ENCODE peak calls at places on chromosome 14, in six cellular contexts. One of them, this sample, is unnamed.

GRCh38 chr14:91332448-91333059 is 85.1 kb downstream of the CCDC88C start:
- DNase-seq in mucosa of gallbladder: peak
- DNase-seq in stimulated activated CD4-positive, alpha-beta T cell treated with anti-CD3 and anti-CD28 coated beads, Interleukin-2, amount 100 ng/mL, for 24 hours: no peak
- DNase-seq in astrocyte of the spinal cord: no peak
- DNase-seq in GM23248: no peak
- DNase-seq in SW 1271: no peak
- DNase-seq in this sample: no peak

GRCh38 chr14:31568151-31568550 is 6.9 kb downstream of the NUBPL start:
- DNase-seq in mucosa of gallbladder: no peak
- DNase-seq in stimulated activated CD4-positive, alpha-beta T cell treated with anti-CD3 and anti-CD28 coated beads, Interleukin-2, amount 100 ng/mL, for 24 hours: no peak
- DNase-seq in astrocyte of the spinal cord: peak
- DNase-seq in GM23248: peak
- DNase-seq in SW 1271: no peak
- DNase-seq in this sample: no peak

GRCh38 chr14:58656671-58657411 is 19.1 kb downstream of the DACT1 start:
- DNase-seq in mucosa of gallbladder: no peak
- DNase-seq in stimulated activated CD4-positive, alpha-beta T cell treated with anti-CD3 and anti-CD28 coated beads, Interleukin-2, amount 100 ng/mL, for 24 hours: no peak
- DNase-seq in astrocyte of the spinal cord: no peak
- DNase-seq in GM23248: no peak
- DNase-seq in SW 1271: no peak
- DNase-seq in this sample: no peak

GRCh38 chr14:88599761-88600439 is 37.1 kb downstream of the ZC3H14 start:
- DNase-seq in mucosa of gallbladder: no peak
- DNase-seq in stimulated activated CD4-positive, alpha-beta T cell treated with anti-CD3 and anti-CD28 coated beads, Interleukin-2, amount 100 ng/mL, for 24 hours: peak
- DNase-seq in astrocyte of the spinal cord: no peak
- DNase-seq in GM23248: no peak
- DNase-seq in SW 1271: no peak
- DNase-seq in this sample: no peak

GRCh38 chr14:73755434-73756014 is 41.3 kb upstream of the PNMA1 start:
- DNase-seq in mucosa of gallbladder: no peak
- DNase-seq in stimulated activated CD4-positive, alpha-beta T cell treated with anti-CD3 and anti-CD28 coated beads, Interleukin-2, amount 100 ng/mL, for 24 hours: no peak
- DNase-seq in astrocyte of the spinal cord: no peak
- DNase-seq in GM23248: peak
- DNase-seq in SW 1271: no peak
- DNase-seq in this sample: no peak

GRCh38 chr14:64704145-64704742 is at the start of gene PLEKHG3:
- DNase-seq in mucosa of gallbladder: peak
- DNase-seq in stimulated activated CD4-positive, alpha-beta T cell treated with anti-CD3 and anti-CD28 coated beads, Interleukin-2, amount 100 ng/mL, for 24 hours: no peak
- DNase-seq in astrocyte of the spinal cord: peak
- DNase-seq in GM23248: peak
- DNase-seq in SW 1271: no peak
- DNase-seq in this sample: peak

GRCh38 chr14:81313200-81313599 is 86.9 kb downstream of the STON2 start:
- DNase-seq in mucosa of gallbladder: no peak
- DNase-seq in stimulated activated CD4-positive, alpha-beta T cell treated with anti-CD3 and anti-CD28 coated beads, Interleukin-2, amount 100 ng/mL, for 24 hours: no peak
- DNase-seq in astrocyte of the spinal cord: no peak
- DNase-seq in GM23248: no peak
- DNase-seq in SW 1271: no peak
- DNase-seq in this sample: no peak

GRCh38 chr14:102911991-102912761 is 10.3 kb upstream of the AMN start:
- DNase-seq in mucosa of gallbladder: no peak
- DNase-seq in stimulated activated CD4-positive, alpha-beta T cell treated with anti-CD3 and anti-CD28 coated beads, Interleukin-2, amount 100 ng/mL, for 24 hours: no peak
- DNase-seq in astrocyte of the spinal cord: no peak
- DNase-seq in GM23248: no peak
- DNase-seq in SW 1271: no peak
- DNase-seq in this sample: no peak

GRCh38 chr14:91377700-91378652 is 39.6 kb downstream of the CCDC88C start:
- DNase-seq in mucosa of gallbladder: no peak
- DNase-seq in stimulated activated CD4-positive, alpha-beta T cell treated with anti-CD3 and anti-CD28 coated beads, Interleukin-2, amount 100 ng/mL, for 24 hours: peak
- DNase-seq in astrocyte of the spinal cord: no peak
- DNase-seq in GM23248: peak
- DNase-seq in SW 1271: no peak
- DNase-seq in this sample: no peak

GRCh38 chr14:72172597-72172996 is 240.4 kb downstream of the RGS6 start:
- DNase-seq in mucosa of gallbladder: no peak
- DNase-seq in stimulated activated CD4-positive, alpha-beta T cell treated with anti-CD3 and anti-CD28 coated beads, Interleukin-2, amount 100 ng/mL, for 24 hours: no peak
- DNase-seq in astrocyte of the spinal cord: no peak
- DNase-seq in GM23248: no peak
- DNase-seq in SW 1271: no peak
- DNase-seq in this sample: no peak

GRCh38 chr14:48937796-48938195 is 648.4 kb downstream of the RPS29 start:
- DNase-seq in mucosa of gallbladder: no peak
- DNase-seq in stimulated activated CD4-positive, alpha-beta T cell treated with anti-CD3 and anti-CD28 coated beads, Interleukin-2, amount 100 ng/mL, for 24 hours: no peak
- DNase-seq in astrocyte of the spinal cord: peak
- DNase-seq in GM23248: peak
- DNase-seq in SW 1271: no peak
- DNase-seq in this sample: no peak

GRCh38 chr14:58755026-58755929 is 117.5 kb downstream of the DACT1 start:
- DNase-seq in mucosa of gallbladder: no peak
- DNase-seq in stimulated activated CD4-positive, alpha-beta T cell treated with anti-CD3 and anti-CD28 coated beads, Interleukin-2, amount 100 ng/mL, for 24 hours: no peak
- DNase-seq in astrocyte of the spinal cord: no peak
- DNase-seq in GM23248: peak
- DNase-seq in SW 1271: no peak
- DNase-seq in this sample: no peak

GRCh38 chr14:41899416-41899815 is 292.7 kb downstream of the LRFN5 start:
- DNase-seq in mucosa of gallbladder: no peak
- DNase-seq in stimulated activated CD4-positive, alpha-beta T cell treated with anti-CD3 and anti-CD28 coated beads, Interleukin-2, amount 100 ng/mL, for 24 hours: no peak
- DNase-seq in astrocyte of the spinal cord: peak
- DNase-seq in GM23248: peak
- DNase-seq in SW 1271: no peak
- DNase-seq in this sample: no peak

GRCh38 chr14:77319416-77319815 is 1.3 kb downstream of the POMT2 start:
- DNase-seq in mucosa of gallbladder: no peak
- DNase-seq in stimulated activated CD4-positive, alpha-beta T cell treated with anti-CD3 and anti-CD28 coated beads, Interleukin-2, amount 100 ng/mL, for 24 hours: no peak
- DNase-seq in astrocyte of the spinal cord: no peak
- DNase-seq in GM23248: peak
- DNase-seq in SW 1271: no peak
- DNase-seq in this sample: no peak

GRCh38 chr14:105006831-105007592 is 13.9 kb downstream of the CDCA4 start:
- DNase-seq in mucosa of gallbladder: no peak
- DNase-seq in stimulated activated CD4-positive, alpha-beta T cell treated with anti-CD3 and anti-CD28 coated beads, Interleukin-2, amount 100 ng/mL, for 24 hours: no peak
- DNase-seq in astrocyte of the spinal cord: no peak
- DNase-seq in GM23248: no peak
- DNase-seq in SW 1271: no peak
- DNase-seq in this sample: no peak

GRCh38 chr14:75885829-75886228 is 96.0 kb downstream of the TGFB3 start:
- DNase-seq in mucosa of gallbladder: no peak
- DNase-seq in stimulated activated CD4-positive, alpha-beta T cell treated with anti-CD3 and anti-CD28 coated beads, Interleukin-2, amount 100 ng/mL, for 24 hours: no peak
- DNase-seq in astrocyte of the spinal cord: peak
- DNase-seq in GM23248: peak
- DNase-seq in SW 1271: no peak
- DNase-seq in this sample: no peak

GRCh38 chr14:58572092-58572853 is 65.5 kb upstream of the DACT1 start:
- DNase-seq in mucosa of gallbladder: no peak
- DNase-seq in stimulated activated CD4-positive, alpha-beta T cell treated with anti-CD3 and anti-CD28 coated beads, Interleukin-2, amount 100 ng/mL, for 24 hours: peak
- DNase-seq in astrocyte of the spinal cord: peak
- DNase-seq in GM23248: peak
- DNase-seq in SW 1271: no peak
- DNase-seq in this sample: peak

GRCh38 chr14:77107228-77107627 is 9.2 kb downstream of the CIPC start:
- DNase-seq in mucosa of gallbladder: no peak
- DNase-seq in stimulated activated CD4-positive, alpha-beta T cell treated with anti-CD3 and anti-CD28 coated beads, Interleukin-2, amount 100 ng/mL, for 24 hours: no peak
- DNase-seq in astrocyte of the spinal cord: no peak
- DNase-seq in GM23248: peak
- DNase-seq in SW 1271: no peak
- DNase-seq in this sample: no peak

GRCh38 chr14:24848427-24848826 is 201.5 kb downstream of the STXBP6 start:
- DNase-seq in mucosa of gallbladder: no peak
- DNase-seq in stimulated activated CD4-positive, alpha-beta T cell treated with anti-CD3 and anti-CD28 coated beads, Interleukin-2, amount 100 ng/mL, for 24 hours: no peak
- DNase-seq in astrocyte of the spinal cord: peak
- DNase-seq in GM23248: peak
- DNase-seq in SW 1271: no peak
- DNase-seq in this sample: no peak

GRCh38 chr14:89476515-89476914 is 59.5 kb upstream of the FOXN3 start:
- DNase-seq in mucosa of gallbladder: no peak
- DNase-seq in stimulated activated CD4-positive, alpha-beta T cell treated with anti-CD3 and anti-CD28 coated beads, Interleukin-2, amount 100 ng/mL, for 24 hours: no peak
- DNase-seq in astrocyte of the spinal cord: no peak
- DNase-seq in GM23248: no peak
- DNase-seq in SW 1271: no peak
- DNase-seq in this sample: no peak

GRCh38 chr14:52304248-52304904 is 9.7 kb upstream of the PTGER2 start:
- DNase-seq in mucosa of gallbladder: no peak
- DNase-seq in stimulated activated CD4-positive, alpha-beta T cell treated with anti-CD3 and anti-CD28 coated beads, Interleukin-2, amount 100 ng/mL, for 24 hours: no peak
- DNase-seq in astrocyte of the spinal cord: no peak
- DNase-seq in GM23248: no peak
- DNase-seq in SW 1271: no peak
- DNase-seq in this sample: no peak

GRCh38 chr14:101097109-101097793 is 193.7 kb upstream of the RTL1 start:
- DNase-seq in mucosa of gallbladder: no peak
- DNase-seq in stimulated activated CD4-positive, alpha-beta T cell treated with anti-CD3 and anti-CD28 coated beads, Interleukin-2, amount 100 ng/mL, for 24 hours: no peak
- DNase-seq in astrocyte of the spinal cord: no peak
- DNase-seq in GM23248: no peak
- DNase-seq in SW 1271: no peak
- DNase-seq in this sample: no peak

GRCh38 chr14:64566651-64567122 is 16.9 kb downstream of the PPP1R36 start:
- DNase-seq in mucosa of gallbladder: no peak
- DNase-seq in stimulated activated CD4-positive, alpha-beta T cell treated with anti-CD3 and anti-CD28 coated beads, Interleukin-2, amount 100 ng/mL, for 24 hours: no peak
- DNase-seq in astrocyte of the spinal cord: no peak
- DNase-seq in GM23248: peak
- DNase-seq in SW 1271: no peak
- DNase-seq in this sample: no peak

GRCh38 chr14:99062216-99062615 is 209.8 kb downstream of the BCL11B start:
- DNase-seq in mucosa of gallbladder: no peak
- DNase-seq in stimulated activated CD4-positive, alpha-beta T cell treated with anti-CD3 and anti-CD28 coated beads, Interleukin-2, amount 100 ng/mL, for 24 hours: no peak
- DNase-seq in astrocyte of the spinal cord: no peak
- DNase-seq in GM23248: no peak
- DNase-seq in SW 1271: no peak
- DNase-seq in this sample: no peak